ENCODE peak calls at places on chromosomes 7 and 10, in ten cellular contexts. W is spleen, X is fibroblast of the aortic adventitia, C is fibroblast of mammary gland, H is choroid plexus epithelial cell, G is heart left ventricle, Q is fibroblast of pulmonary artery, E is cardiac muscle cell, U is tibial nerve, N is lower lobe of right lung. Z is an unnamed sample.

GRCh38 chr7:133079296-133079695 is 2.6 kb downstream of the CHCHD3 start:
- DNase-seq in W (no peak), X (no peak), C (no peak), H (no peak), G (no peak), Q (no peak), E (no peak), U (no peak), N (no peak), Z (no peak)

GRCh38 chr10:78435484-78436222 is 402.0 kb downstream of the RPS24 start:
- DNase-seq in W (no peak), X (no peak), C (no peak), H (no peak), G (no peak), Q (peak), E (peak), U (no peak), N (no peak), Z (no peak)

GRCh38 chr7:100823534-100823933 is 3.8 kb downstream of the EPHB4 start:
- DNase-seq in W (no peak), X (no peak), C (no peak), H (no peak), G (no peak), Q (no peak), E (no peak), U (no peak), N (no peak), Z (no peak)

GRCh38 chr7:78225534-78225933 is 427.0 kb downstream of the PHTF2 start:
- DNase-seq in W (no peak), X (peak), C (no peak), H (peak), G (no peak), Q (peak), E (peak), U (no peak), N (no peak), Z (peak)

GRCh38 chr10:14717570-14717969 is 57.1 kb downstream of the FAM107B start:
- DNase-seq in W (no peak), X (no peak), C (no peak), H (no peak), G (no peak), Q (no peak), E (no peak), U (no peak), N (no peak), Z (no peak)

GRCh38 chr7:64951250-64951848 is 39.5 kb downstream of the ZNF117 start:
- DNase-seq in W (no peak), X (peak), C (peak), H (peak), G (no peak), Q (peak), E (peak), U (no peak), N (no peak), Z (peak)

GRCh38 chr10:113094114-113094486 is 144.1 kb downstream of the TCF7L2 start:
- DNase-seq in W (no peak), X (no peak), C (peak), H (peak), G (no peak), Q (peak), E (peak), U (no peak), N (no peak), Z (peak)

GRCh38 chr7:117871778-117872538 is 1.3 kb downstream of the CTTNBP2 start:
- DNase-seq in W (no peak), X (peak), C (no peak), H (peak), G (peak), Q (no peak), E (no peak), U (no peak), N (no peak), Z (no peak)

GRCh38 chr7:26843696-26844095 is 20.7 kb downstream of the SKAP2 start:
- DNase-seq in W (no peak), X (peak), C (peak), H (peak), G (no peak), Q (peak), E (no peak), U (no peak), N (no peak), Z (peak)

GRCh38 chr7:102472126-102473041 is 6.3 kb downstream of the POLR2J start:
- DNase-seq in W (peak), X (no peak), C (no peak), H (no peak), G (peak), Q (no peak), E (no peak), U (no peak), N (no peak), Z (no peak)

GRCh38 chr7:12436126-12436525 is 32.5 kb upstream of the VWDE start:
- DNase-seq in W (no peak), X (no peak), C (peak), H (no peak), G (no peak), Q (no peak), E (no peak), U (no peak), N (no peak), Z (no peak)

GRCh38 chr10:116545122-116545521 is 609 bp upstream of the PNLIP start:
- DNase-seq in W (no peak), X (no peak), C (no peak), H (no peak), G (no peak), Q (no peak), E (no peak), U (no peak), N (no peak), Z (no peak)

GRCh38 chr7:129845178-129845971 is 107.4 kb downstream of the UBE2H start:
- DNase-seq in W (no peak), X (peak), C (peak), H (peak), G (no peak), Q (peak), E (peak), U (no peak), N (no peak), Z (peak)

GRCh38 chr7:143434660-143435059 is 8.6 kb upstream of the TAS2R60 start:
- DNase-seq in W (no peak), X (peak), C (peak), H (no peak), G (peak), Q (peak), E (peak), U (no peak), N (no peak), Z (peak)

GRCh38 chr7:55308186-55308929 is 56.8 kb upstream of the LANCL2 start:
- DNase-seq in W (no peak), X (peak), C (peak), H (peak), G (no peak), Q (peak), E (peak), U (no peak), N (no peak), Z (peak)

GRCh38 chr7:116145245-116145852 is 65.0 kb upstream of the TES start:
- DNase-seq in W (no peak), X (no peak), C (no peak), H (no peak), G (no peak), Q (no peak), E (no peak), U (no peak), N (no peak), Z (no peak)

GRCh38 chr7:25725483-25725882 is 426.5 kb upstream of the NFE2L3 start:
- DNase-seq in W (no peak), X (no peak), C (no peak), H (peak), G (no peak), Q (no peak), E (peak), U (no peak), N (no peak), Z (no peak)

GRCh38 chr7:116522247-116522646 is 2.6 kb upstream of the CAV1 start:
- DNase-seq in W (no peak), X (peak), C (peak), H (peak), G (no peak), Q (peak), E (peak), U (no peak), N (no peak), Z (peak)

GRCh38 chr10:132249232-132249724 is 58.5 kb downstream of the STK32C start:
- DNase-seq in W (no peak), X (no peak), C (no peak), H (no peak), G (no peak), Q (no peak), E (no peak), U (no peak), N (no peak), Z (no peak)
- H3K4me3 ChIP-seq in W (no peak), X (no peak), C (no peak), H (no peak), G (no peak), Q (no peak), E (no peak), U (no peak), N (no peak), Z (no peak)

GRCh38 chr7:22287412-22287811 is 69.5 kb downstream of the RAPGEF5 start:
- DNase-seq in W (no peak), X (no peak), C (no peak), H (no peak), G (no peak), Q (no peak), E (no peak), U (no peak), N (no peak), Z (no peak)
- TF ChIP-seq CTCF in W (no peak), X (no peak), C (no peak), H (no peak), G (no peak), Q (no peak), E (no peak), U (no peak), N (no peak), Z (no peak)

GRCh38 chr7:151438864-151439601 is 908 bp downstream of the CRYGN start:
- DNase-seq in W (peak), X (no peak), C (no peak), H (no peak), G (no peak), Q (no peak), E (no peak), U (no peak), N (no peak), Z (no peak)

GRCh38 chr7:151437866-151438516 is 1.9 kb downstream of the CRYGN start:
- DNase-seq in W (peak), X (no peak), C (no peak), H (no peak), G (no peak), Q (no peak), E (no peak), U (peak), N (no peak), Z (no peak)

GRCh38 chr7:151442776-151443496 is 3.0 kb upstream of the CRYGN start:
- DNase-seq in W (peak), X (peak), C (peak), H (no peak), G (peak), Q (no peak), E (peak), U (no peak), N (no peak), Z (peak)

GRCh38 chr7:151439855-151440798 is at the start of gene CRYGN:
- DNase-seq in W (peak), X (no peak), C (no peak), H (no peak), G (no peak), Q (no peak), E (no peak), U (no peak), N (no peak), Z (no peak)

GRCh38 chr7:151440799-151441443 is 980 bp upstream of the CRYGN start:
- DNase-seq in W (peak), X (no peak), C (peak), H (peak), G (no peak), Q (peak), E (peak), U (no peak), N (no peak), Z (peak)
- H3K4me3 ChIP-seq in W (no peak), X (no peak), C (no peak), H (no peak), G (no peak), Q (no peak), E (no peak), U (no peak), N (no peak), Z (no peak)

DNA sequence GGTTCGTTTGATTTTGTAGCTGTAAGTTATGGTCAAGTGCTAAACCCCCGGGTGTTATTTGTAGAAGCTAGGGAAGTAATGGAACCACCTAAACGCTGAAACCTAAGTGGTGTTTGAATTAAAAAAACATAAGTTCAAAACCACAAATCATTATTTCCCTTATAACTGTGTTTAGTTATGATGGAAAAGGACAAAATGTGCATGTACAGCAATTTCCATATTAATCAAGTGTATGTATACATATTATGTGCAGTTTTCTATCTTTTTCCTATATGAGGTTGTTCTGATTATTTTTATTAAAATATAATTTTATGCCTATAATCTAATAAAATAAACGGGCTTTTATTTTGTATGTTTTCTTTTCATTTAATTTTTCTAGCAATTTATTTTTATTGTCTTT is 45.9 kb downstream of the IL6 start:
- DNase-seq in W (no peak), X (no peak), C (no peak), H (no peak), G (no peak), Q (no peak), E (no peak), U (no peak), N (no peak), Z (no peak)
- TF ChIP-seq CTCF in W (no peak), X (no peak), C (no peak), H (no peak), G (no peak), Q (no peak), E (no peak), U (no peak), N (no peak), Z (no peak)

GRCh38 chr7:45645141-45645969 is 71.2 kb downstream of the ADCY1 start:
- DNase-seq in W (no peak), X (no peak), C (no peak), H (no peak), G (no peak), Q (no peak), E (no peak), U (no peak), N (no peak), Z (no peak)
- H3K4me3 ChIP-seq in W (no peak), X (no peak), C (no peak), H (no peak), G (no peak), Q (no peak), E (no peak), U (no peak), N (no peak), Z (no peak)